ENCODE peak calls at places on chromosomes 5 and 9, in seven cellular contexts. P, I, A, X, L, V and S are unnamed samples.

GRCh38 chr9:135478191-135478590 is 1.4 kb upstream of the PPP1R26 start:
- DNase-seq in I (no peak), P (no peak), V (no peak), A (no peak), X (no peak), L (no peak), S (no peak)

GRCh38 chr9:32350682-32351081 is 33.8 kb upstream of the ACO1 start:
- DNase-seq in I (peak; percentile 58), P (peak; percentile 21), V (no peak), A (peak; percentile 5), X (no peak), L (no peak), S (no peak)

GRCh38 chr9:75455444-75455921 is 367.2 kb downstream of the OSTF1 start:
- DNase-seq in L (no peak), V (no peak), A (no peak), I (peak; percentile 45), P (no peak), X (no peak), S (no peak)

GRCh38 chr5:124773291-124774001 is 27.0 kb upstream of the ZNF608 start:
- DNase-seq in I (no peak), L (no peak), A (no peak), V (no peak), X (no peak), P (no peak), S (no peak)

GRCh38 chr5:43676083-43676840 is 73.3 kb downstream of the NNT start:
- DNase-seq in X (no peak), L (no peak), V (no peak), A (no peak), P (no peak), I (peak; percentile 26), S (no peak)

GRCh38 chr5:181028032-181028819 is 11.8 kb upstream of the BTNL9 start:
- DNase-seq in V (no peak), L (no peak), P (peak; percentile 11), A (no peak), I (no peak), X (no peak), S (no peak)

GRCh38 chr9:1200847-1201251 is 150.7 kb downstream of the DMRT2 start:
- DNase-seq in V (no peak), X (no peak), L (no peak), P (no peak), I (no peak), A (peak; percentile 60), S (no peak)

GRCh38 chr9:83405674-83406255 is 132.4 kb downstream of the FRMD3 start:
- DNase-seq in X (no peak), V (no peak), I (peak; percentile 22), L (no peak), P (no peak), A (no peak), S (no peak)